ENCODE peak calls at places on chromosome 4, in ten cellular contexts. A is RKO; X is hepatic stellate cell; G is iPS-NIHi11; J is stimulated activated CD4-positive, alpha-beta T cell treated with anti-CD3 and anti-CD28 coated beads, Interleukin-1b, Interleukin-23, amount 100 ng/mL, for 48 hours; W is anterior cingulate cortex; B is iris pigment epithelial cell; N is adrenal gland; S is activated T-cell treated with anti-CD3 and anti-CD28 coated beads, Interleukin-2, amount 50 U/mL, for 48 hours; E is germinal center. H is an unnamed sample.

GRCh38 chr4:105022811-105023667 is 123.6 kb upstream of the TET2 start:
- DNase-seq in N (no peak), W (no peak), X (no peak), B (peak), G (no peak), E (no peak), S (no peak), J (no peak), A (peak), H (no peak)

GRCh38 chr4:148412460-148412859 is 29.8 kb downstream of the NR3C2 start:
- DNase-seq in X (no peak), E (no peak), A (no peak), B (no peak), N (no peak), J (no peak), W (no peak), S (no peak), G (no peak), H (no peak)

GRCh38 chr4:186297013-186297645 is 31.1 kb downstream of the F11 start:
- DNase-seq in X (peak), N (no peak), J (no peak), E (peak), W (no peak), A (peak), S (no peak), B (peak), G (peak), H (peak)

GRCh38 chr4:183348706-183349659 is 26.8 kb upstream of the CLDN24 start:
- DNase-seq in X (peak), W (no peak), B (peak), S (peak), A (peak), J (peak), E (no peak), N (peak), G (no peak), H (no peak)

GRCh38 chr4:156642161-156642560 is 329.4 kb downstream of the PDGFC start:
- DNase-seq in G (no peak), N (no peak), B (peak), X (no peak), W (no peak), J (no peak), A (no peak), S (no peak), E (no peak), H (no peak)

GRCh38 chr4:168409089-168409801 is 71.0 kb downstream of the DDX60L start:
- DNase-seq in N (no peak), B (peak), E (no peak), J (no peak), G (no peak), W (no peak), A (no peak), X (peak), S (no peak), H (no peak)

GRCh38 chr4:150501019-150501727 is 80.8 kb upstream of the MAB21L2 start:
- DNase-seq in S (no peak), J (no peak), G (no peak), N (no peak), W (no peak), X (peak), E (no peak), B (peak), A (peak), H (no peak)

GRCh38 chr4:87103691-87104187 is 116.7 kb downstream of the KLHL8 start:
- DNase-seq in A (peak), X (peak), G (no peak), N (no peak), W (no peak), E (no peak), S (no peak), J (no peak), B (peak), H (no peak)

GRCh38 chr4:137651128-137651527 is 118.8 kb upstream of the PCDH18 start:
- DNase-seq in J (no peak), X (peak), A (no peak), B (peak), G (no peak), W (no peak), S (no peak), E (no peak), N (no peak), H (no peak)

GRCh38 chr4:21205821-21206531 is 505.7 kb downstream of the PACRGL start:
- DNase-seq in E (no peak), N (no peak), J (no peak), X (no peak), W (no peak), B (no peak), S (no peak), G (no peak), A (no peak), H (no peak)

GRCh38 chr4:26570596-26570995 is 13.3 kb upstream of the TBC1D19 start:
- DNase-seq in J (no peak), A (no peak), E (no peak), G (no peak), B (no peak), X (no peak), W (no peak), S (no peak), N (no peak), H (no peak)

GRCh38 chr4:153781717-153782416 is 7.0 kb downstream of the SFRP2 start:
- DNase-seq in W (no peak), N (no peak), J (no peak), E (no peak), G (no peak), A (no peak), X (no peak), B (peak), S (no peak), H (no peak)

GRCh38 chr4:111631157-111631999 is 513.9 kb upstream of the FAM241A start:
- DNase-seq in S (no peak), G (no peak), N (no peak), X (no peak), E (no peak), A (peak), J (no peak), B (peak), W (no peak), H (peak)

GRCh38 chr4:112704991-112705845 is 68.3 kb downstream of the LARP7 start:
- DNase-seq in J (no peak), A (no peak), B (peak), G (peak), W (no peak), N (peak), E (peak), S (peak), X (peak), H (no peak)

GRCh38 chr4:3307891-3308575 is 15.2 kb downstream of the RGS12 start:
- DNase-seq in A (no peak), X (no peak), E (no peak), N (peak), W (no peak), S (peak), J (no peak), G (no peak), B (no peak), H (no peak)

GRCh38 chr4:115489284-115489683 is 375.9 kb upstream of the NDST4 start:
- DNase-seq in W (no peak), X (no peak), A (no peak), E (no peak), N (no peak), B (no peak), G (no peak), S (no peak), J (no peak), H (peak)

GRCh38 chr4:184417802-184418511 is 56.4 kb downstream of the IRF2 start:
- DNase-seq in W (no peak), E (no peak), G (no peak), S (peak), A (peak), J (no peak), N (no peak), B (peak), X (peak), H (peak)

GRCh38 chr4:8191136-8191747 is 7.8 kb upstream of the SH3TC1 start:
- DNase-seq in W (peak), N (peak), J (no peak), X (peak), B (peak), G (peak), S (no peak), E (no peak), A (peak), H (peak)

GRCh38 chr4:37392540-37393255 is 148.2 kb downstream of the NWD2 start:
- DNase-seq in N (peak), J (no peak), B (no peak), S (no peak), E (no peak), G (peak), W (peak), A (peak), X (no peak), H (peak)

GRCh38 chr4:56414135-56414675 is 21.2 kb downstream of the PPAT start:
- DNase-seq in W (no peak), A (no peak), B (peak), G (no peak), N (no peak), S (no peak), X (peak), E (no peak), J (no peak), H (no peak)

GRCh38 chr4:7417639-7418038 is 17.1 kb downstream of the PSAPL1 start:
- DNase-seq in A (no peak), W (no peak), E (no peak), N (peak), J (no peak), S (no peak), G (no peak), X (no peak), B (no peak), H (no peak)

GRCh38 chr4:2643555-2643954 is 107.1 kb downstream of the FAM193A start:
- DNase-seq in N (no peak), B (no peak), E (no peak), G (no peak), X (no peak), W (no peak), J (no peak), A (no peak), S (no peak), H (no peak)

GRCh38 chr4:121711263-121712000 is 14.7 kb upstream of the ANXA5 start:
- DNase-seq in N (peak), W (peak), G (peak), X (peak), A (peak), S (peak), B (peak), J (peak), E (peak), H (peak)

GRCh38 chr4:87005690-87006461 is 71.1 kb downstream of the AFF1 start:
- DNase-seq in W (no peak), S (peak), N (no peak), G (no peak), J (peak), A (peak), B (no peak), E (no peak), X (peak), H (peak)

GRCh38 chr4:31741321-31741720 is 1021.2 kb downstream of the PCDH7 start:
- DNase-seq in E (no peak), S (no peak), B (no peak), J (no peak), W (no peak), G (no peak), X (no peak), N (no peak), A (peak), H (no peak)

GRCh38 chr4:56570041-56570440 is 64.5 kb downstream of the ARL9 start:
- DNase-seq in A (no peak), S (no peak), B (peak), E (no peak), J (no peak), W (no peak), N (no peak), X (no peak), G (no peak), H (no peak)

GRCh38 chr4:42628740-42629139 is 28.2 kb downstream of the ATP8A1 start:
- DNase-seq in X (no peak), E (no peak), A (no peak), W (no peak), N (no peak), S (no peak), G (no peak), B (no peak), J (no peak), H (no peak)

GRCh38 chr4:1971456-1972200 is 37.1 kb downstream of the NELFA start:
- DNase-seq in J (no peak), A (no peak), E (no peak), S (no peak), B (no peak), W (no peak), G (no peak), X (no peak), N (no peak), H (no peak)

GRCh38 chr4:145839151-145839550 is 99.5 kb downstream of the ZNF827 start:
- DNase-seq in A (no peak), J (no peak), E (no peak), N (no peak), X (peak), G (no peak), S (no peak), W (no peak), B (peak), H (no peak)

GRCh38 chr4:67721770-67722597 is 21.0 kb upstream of the UBA6 start:
- DNase-seq in S (no peak), B (peak), W (no peak), G (no peak), X (no peak), N (no peak), J (no peak), A (peak), E (no peak), H (no peak)

GRCh38 chr4:88422403-88422802 is 34.5 kb upstream of the HERC5 start:
- DNase-seq in B (no peak), X (no peak), W (no peak), A (no peak), J (no peak), G (no peak), S (no peak), E (no peak), N (no peak), H (no peak)

GRCh38 chr4:30818541-30818940 is 98.4 kb downstream of the PCDH7 start:
- DNase-seq in B (no peak), G (no peak), W (no peak), S (no peak), A (no peak), N (no peak), X (no peak), J (no peak), E (no peak), H (no peak)

H was measured in GM12865.